ENCODE peak calls at places on chromosomes 16 and 17, in seven cellular contexts. L is hypothalamus; P is heart left ventricle; Q is GM19239; K is activated T-helper 1 cell treated with Interleukin-2 at 50 U/mL for 16 hours; M is fibroblast of pulmonary artery; X is activated naive CD4-positive, alpha-beta T cell treated with anti-CD3 and anti-CD28 coated beads, Interleukin-2, amount 10 ng/mL, durations not matched to agents 7 days and 5 days. R is an unnamed sample.
A peak's percentile ranks its signal among the peaks of the same experiment; 100 is the strongest.

GRCh38 chr16:1145383-1146100 is 7.4 kb upstream of the CACNA1H start:
- DNase-seq in P (no peak), X (no peak), L (no peak), Q (no peak), M (no peak), K (no peak), R (no peak)

GRCh38 chr17:47702391-47702995 is 8.5 kb downstream of the TBKBP1 start:
- DNase-seq in K (no peak), L (no peak), P (no peak), X (no peak), M (no peak), Q (no peak), R (no peak)

GRCh38 chr17:38449364-38449763 is 21.1 kb downstream of the ARHGAP23 start:
- DNase-seq in Q (no peak), L (no peak), K (no peak), X (no peak), P (no peak), M (no peak), R (peak; percentile 54)

GRCh38 chr16:55615071-55615470 is 40.7 kb upstream of the SLC6A2 start:
- DNase-seq in K (no peak), P (no peak), M (no peak), Q (no peak), X (no peak), L (no peak), R (no peak)

GRCh38 chr16:19542138-19542821 is 13.2 kb upstream of the VPS35L start:
- DNase-seq in P (no peak), M (no peak), L (no peak), K (no peak), Q (no peak), X (no peak), R (peak; percentile 2)

GRCh38 chr16:67400901-67401300 is 7.6 kb upstream of the TPPP3 start:
- DNase-seq in M (no peak), Q (no peak), X (no peak), P (no peak), L (no peak), K (no peak), R (no peak)

GRCh38 chr17:66255112-66255511 is 25.9 kb upstream of the APOH start:
- DNase-seq in X (peak; percentile 43), K (peak; percentile 4), L (peak; percentile 35), Q (no peak), P (no peak), M (peak; percentile 90), R (peak; percentile 62)

GRCh38 chr17:60720763-60721531 is 43.3 kb downstream of the BCAS3 start:
- DNase-seq in X (peak; percentile 43), M (peak; percentile 86), L (peak; percentile 52), Q (peak; percentile 52), K (peak; percentile 1), P (peak; percentile 27), R (peak; percentile 46)

GRCh38 chr17:79104898-79105600 is 30.4 kb downstream of the ENGASE start:
- DNase-seq in K (no peak), X (no peak), P (no peak), M (no peak), Q (no peak), L (no peak), R (no peak)

GRCh38 chr16:88792078-88792550 is 7.1 kb upstream of the PIEZO1 start:
- DNase-seq in L (no peak), P (no peak), X (no peak), Q (no peak), K (no peak), M (no peak), R (no peak)

GRCh38 chr17:60743812-60744211 is 66.2 kb downstream of the BCAS3 start:
- DNase-seq in K (no peak), Q (no peak), X (no peak), L (peak; percentile 49), M (peak; percentile 65), P (no peak), R (peak; percentile 79)

GRCh38 chr17:76716146-76716833 is 5.5 kb upstream of the MXRA7 start:
- DNase-seq in L (no peak), X (peak; percentile 53), M (peak; percentile 100), P (no peak), Q (no peak), K (peak; percentile 47), R (peak; percentile 100)

GRCh38 chr16:1288813-1289479 is 20.5 kb upstream of the UBE2I start:
- DNase-seq in Q (no peak), K (no peak), X (no peak), P (no peak), M (no peak), L (no peak), R (no peak)

GRCh38 chr17:44024271-44024663 is 9.5 kb upstream of the TMEM101 start:
- DNase-seq in L (no peak), K (no peak), P (no peak), X (no peak), M (no peak), Q (no peak), R (no peak)

R was measured in astrocyte.